ENCODE peak calls at places on chromosomes 2 and 18, in eight cellular contexts. B, Z, S, A, G, M, E and V are unnamed samples.

GRCh38 chr2:234107861-234108260 is 57.4 kb downstream of the SPP2 start:
- DNase-seq in A (no peak), E (no peak), S (no peak), G (no peak), B (no peak), M (no peak), Z (no peak), V (no peak)

GRCh38 chr2:180823546-180824141 is 156.8 kb upstream of the UBE2E3 start:
- DNase-seq in M (no peak), G (no peak), Z (peak), S (no peak), B (no peak), A (no peak), E (no peak), V (no peak)

GRCh38 chr2:218953366-218953954 is 6.0 kb upstream of the CDK5R2 start:
- DNase-seq in M (no peak), Z (no peak), A (no peak), E (no peak), S (no peak), G (no peak), B (no peak), V (no peak)

GRCh38 chr2:5188636-5189035 is 503.5 kb upstream of the SOX11 start:
- DNase-seq in E (no peak), M (no peak), A (no peak), B (peak), S (no peak), Z (no peak), G (no peak), V (peak)

GRCh38 chr18:31656754-31657153 is 27.6 kb downstream of the B4GALT6 start:
- DNase-seq in S (no peak), M (no peak), A (no peak), B (no peak), Z (no peak), G (no peak), E (no peak), V (no peak)

GRCh38 chr2:127174176-127174575 is 45.9 kb downstream of the CYP27C1 start:
- DNase-seq in E (no peak), A (no peak), Z (peak), S (peak), B (no peak), G (peak), M (no peak), V (no peak)

GRCh38 chr2:85579266-85579935 is 2.0 kb downstream of the VAMP8 start:
- DNase-seq in E (no peak), Z (no peak), G (no peak), S (no peak), A (no peak), B (no peak), M (no peak), V (no peak)

GRCh38 chr18:54958711-54959625 is at the start of gene CCDC68:
- DNase-seq in M (peak), E (no peak), S (peak), Z (no peak), G (no peak), B (peak), A (no peak), V (no peak)

GRCh38 chr18:8744038-8744437 is 38.7 kb downstream of the MTCL1 start:
- DNase-seq in M (no peak), E (no peak), B (no peak), S (no peak), Z (no peak), G (no peak), A (no peak), V (no peak)

GRCh38 chr2:116162395-116162794 is 1652.1 kb upstream of the DDX18 start:
- DNase-seq in E (no peak), G (no peak), S (no peak), A (no peak), B (no peak), Z (no peak), M (no peak), V (no peak)

GRCh38 chr2:104866122-104866864 is 12.4 kb downstream of the POU3F3 start:
- DNase-seq in S (no peak), B (no peak), Z (no peak), A (no peak), M (no peak), G (no peak), E (no peak), V (no peak)

GRCh38 chr18:29823671-29824070 is 1218.9 kb downstream of the DSC3 start:
- DNase-seq in Z (no peak), S (no peak), E (no peak), B (no peak), M (no peak), A (no peak), G (no peak), V (no peak)

GRCh38 chr2:217955881-217956493 is 46.8 kb downstream of the TNS1 start:
- DNase-seq in G (no peak), S (no peak), Z (no peak), E (no peak), M (no peak), A (no peak), B (no peak), V (no peak)

GRCh38 chr2:65128297-65129190 is 1.4 kb downstream of the RAB1A start:
- DNase-seq in Z (peak), G (no peak), B (peak), A (no peak), S (peak), E (no peak), M (no peak), V (no peak)

GRCh38 chr2:240930096-240930630 is 24.0 kb downstream of the CROCC2 start:
- DNase-seq in G (no peak), A (peak), E (no peak), Z (no peak), S (no peak), B (no peak), M (no peak), V (no peak)

GRCh38 chr2:177332041-177332991 is 60.3 kb upstream of the AGPS start:
- DNase-seq in G (peak), Z (peak), E (peak), M (peak), B (peak), S (peak), A (peak), V (peak)

GRCh38 chr18:58527116-58528010 is 101.5 kb downstream of the ALPK2 start:
- DNase-seq in A (no peak), Z (peak), M (no peak), B (no peak), G (no peak), S (no peak), E (no peak), V (peak)

GRCh38 chr2:109130726-109130995 is 1.7 kb downstream of the SH3RF3 start:
- DNase-seq in A (no peak), Z (peak), M (no peak), B (no peak), S (no peak), G (no peak), E (no peak), V (no peak)

GRCh38 chr18:11591957-11592356 is 17.4 kb upstream of the SLC35G4 start:
- DNase-seq in Z (no peak), M (no peak), S (no peak), B (no peak), G (no peak), A (no peak), E (no peak), V (no peak)

GRCh38 chr2:17426708-17427107 is 91.5 kb downstream of the RAD51AP2 start:
- DNase-seq in S (no peak), A (no peak), G (no peak), M (no peak), Z (no peak), E (no peak), B (no peak), V (no peak)

GRCh38 chr2:72211359-72211758 is 63.7 kb upstream of the CYP26B1 start:
- DNase-seq in A (no peak), B (no peak), G (no peak), Z (peak), M (no peak), E (no peak), S (no peak), V (no peak)

GRCh38 chr2:129901754-129902415 is 77.6 kb upstream of the RAB6C start:
- DNase-seq in Z (no peak), A (no peak), G (no peak), E (no peak), S (no peak), M (no peak), B (no peak), V (no peak)

GRCh38 chr2:239930378-239930777 is 94.8 kb downstream of the NDUFA10 start:
- DNase-seq in S (no peak), M (no peak), B (no peak), G (peak), Z (no peak), A (no peak), E (no peak), V (no peak)

GRCh38 chr2:189076131-189076530 is 102.0 kb downstream of the COL3A1 start:
- DNase-seq in E (no peak), B (no peak), M (no peak), Z (no peak), S (no peak), A (no peak), G (no peak), V (no peak)

GRCh38 chr2:28168376-28168775 is 224.3 kb upstream of the FOSL2 start:
- DNase-seq in Z (no peak), M (no peak), A (no peak), G (no peak), E (no peak), B (no peak), S (no peak), V (no peak)